ENCODE peak calls at places on chromosomes 7 and 10, in six cellular contexts. E, P, B, C, X and G are unnamed samples.

GRCh38 chr10:18687706-18688105 is 28.5 kb downstream of the ARL5B start:
- DNase-seq in E (no peak), P (no peak), B (no peak), C (no peak), X (no peak), G (no peak)

GRCh38 chr10:42827201-42827600 is 44.6 kb downstream of the BMS1 start:
- DNase-seq in E (no peak), P (no peak), B (no peak), C (no peak), X (no peak), G (no peak)

GRCh38 chr10:76558996-76559888 is 1078.4 kb downstream of the KCNMA1 start:
- DNase-seq in E (no peak), P (no peak), B (no peak), C (no peak), X (no peak), G (no peak)

GRCh38 chr10:93458821-93459257 is 23.3 kb downstream of the MYOF start:
- DNase-seq in E (no peak), P (no peak), B (peak), C (peak), X (peak), G (peak)

GRCh38 chr10:61825617-61826016 is 75.9 kb upstream of the ARID5B start:
- DNase-seq in E (no peak), P (no peak), B (no peak), C (no peak), X (no peak), G (no peak)

GRCh38 chr7:104225441-104225840 is 17.6 kb upstream of the ORC5 start:
- DNase-seq in E (no peak), P (no peak), B (no peak), C (no peak), X (no peak), G (no peak)

GRCh38 chr7:26346611-26347200 is 55.0 kb downstream of the SNX10 start:
- DNase-seq in E (no peak), P (no peak), B (peak), C (no peak), X (no peak), G (no peak)

GRCh38 chr7:117383826-117384225 is 43.5 kb downstream of the ASZ1 start:
- DNase-seq in E (no peak), P (no peak), B (no peak), C (no peak), X (no peak), G (no peak)

GRCh38 chr7:151626422-151627115 is 106.9 kb upstream of the RHEB start:
- DNase-seq in E (no peak), P (peak), B (peak), C (no peak), X (no peak), G (peak)

GRCh38 chr7:46600340-46600739 is 679.3 kb upstream of the IGFBP3 start:
- DNase-seq in E (no peak), P (no peak), B (peak), C (peak), X (peak), G (peak)

GRCh38 chr7:83957333-83957732 is 237.3 kb downstream of the SEMA3A start:
- DNase-seq in E (no peak), P (no peak), B (no peak), C (no peak), X (no peak), G (no peak)

GRCh38 chr7:519974-520458 is 370 bp upstream of the PDGFA start:
- DNase-seq in E (no peak), P (peak), B (no peak), C (no peak), X (peak), G (peak)

GRCh38 chr10:5165738-5166137 is 19.2 kb downstream of the AKR1C8 start:
- DNase-seq in E (no peak), P (no peak), B (no peak), C (no peak), X (no peak), G (no peak)

GRCh38 chr10:17041626-17042520 is 87.7 kb downstream of the CUBN start:
- DNase-seq in E (no peak), P (no peak), B (no peak), C (no peak), X (no peak), G (no peak)

GRCh38 chr10:29860159-29860558 is 199.2 kb downstream of the JCAD start:
- DNase-seq in E (no peak), P (no peak), B (no peak), C (no peak), X (no peak), G (no peak)